ENCODE peak calls at places on chromosome 21, in seven cellular contexts. M is cardiac fibroblast, A is amygdala, D is COR-L47, G is iPS DF 6.9, K is HEK293T, H is GM23338. V is an unnamed sample.

GRCh38 chr21:38054334-38054733 is 138.1 kb upstream of the KCNJ6 start:
- DNase-seq in M (no peak), A (no peak), D (no peak), G (no peak), K (no peak), H (no peak), V (no peak)

GRCh38 chr21:45386728-45387371 is 18.1 kb upstream of the COL18A1 start:
- DNase-seq in M (peak), A (no peak), D (no peak), G (no peak), K (no peak), H (no peak), V (no peak)

GRCh38 chr21:34614693-34615486 is at the start of gene RCAN1:
- DNase-seq in M (peak), A (peak), D (peak), G (peak), K (peak), H (peak), V (peak)

GRCh38 chr21:31875424-31876097 is 2.7 kb downstream of the HUNK start:
- DNase-seq in M (no peak), A (no peak), D (no peak), G (no peak), K (no peak), H (no peak), V (peak)

GRCh38 chr21:37787456-37787855 is 128.8 kb downstream of the KCNJ6 start:
- DNase-seq in M (peak), A (no peak), D (no peak), G (no peak), K (no peak), H (no peak), V (no peak)

GRCh38 chr21:33020558-33021100 is 5.1 kb upstream of the OLIG2 start:
- DNase-seq in M (no peak), A (no peak), D (no peak), G (no peak), K (no peak), H (no peak), V (no peak)

GRCh38 chr21:45632165-45632896 is 11.2 kb upstream of the PCBP3 start:
- DNase-seq in M (no peak), A (no peak), D (no peak), G (no peak), K (no peak), H (no peak), V (no peak)

GRCh38 chr21:45164124-45164511 is 89.7 kb downstream of the ADARB1 start:
- DNase-seq in M (no peak), A (no peak), D (no peak), G (no peak), K (no peak), H (no peak), V (no peak)

GRCh38 chr21:17646790-17647189 is 34.1 kb upstream of the BTG3 start:
- DNase-seq in M (no peak), A (no peak), D (no peak), G (no peak), K (no peak), H (no peak), V (no peak)

GRCh38 chr21:46637952-46638746 is 2.7 kb downstream of the PRMT2 start:
- DNase-seq in M (no peak), A (no peak), D (no peak), G (no peak), K (no peak), H (no peak), V (no peak)

GRCh38 chr21:44919913-44920693 is 596 bp downstream of the ITGB2 start:
- DNase-seq in M (no peak), A (no peak), D (no peak), G (no peak), K (no peak), H (peak), V (no peak)

GRCh38 chr21:44084496-44085241 is 22.5 kb upstream of the PWP2 start:
- DNase-seq in M (no peak), A (no peak), D (no peak), G (no peak), K (no peak), H (no peak), V (no peak)

GRCh38 chr21:23401278-23401677 is 2206.0 kb downstream of the MRPL39 start:
- DNase-seq in M (peak), A (no peak), D (peak), G (no peak), K (peak), H (peak), V (no peak)

GRCh38 chr21:28311776-28312175 is 680.9 kb downstream of the LTN1 start:
- DNase-seq in M (no peak), A (no peak), D (no peak), G (no peak), K (no peak), H (no peak), V (no peak)

GRCh38 chr21:45638707-45639106 is 4.8 kb upstream of the PCBP3 start:
- DNase-seq in M (no peak), A (no peak), D (no peak), G (no peak), K (no peak), H (no peak), V (no peak)

GRCh38 chr21:38820471-38821239 is 14.9 kb downstream of the ETS2 start:
- DNase-seq in M (no peak), A (no peak), D (no peak), G (no peak), K (no peak), H (no peak), V (no peak)

GRCh38 chr21:43906585-43907370 is 41.8 kb downstream of the AGPAT3 start:
- DNase-seq in M (no peak), A (no peak), D (no peak), G (no peak), K (no peak), H (no peak), V (no peak)